ENCODE peak calls at places on chromosomes 4 and X, in eight cellular contexts. Y, L, S, J, X, I, F and H are unnamed samples.

GRCh38 chr4:2254665-2255500 is 7.0 kb downstream of the MXD4 start:
- DNase-seq in L (no peak), F (no peak), J (no peak), S (no peak), Y (no peak), I (no peak), X (no peak), H (no peak)

GRCh38 chr4:100008048-100008447 is 58.0 kb upstream of the H2AZ1 start:
- DNase-seq in Y (no peak), X (no peak), J (peak), I (no peak), L (no peak), S (no peak), F (no peak), H (peak)

GRCh38 chrX:147351644-147352043 is 537.1 kb upstream of the CXorf51A start:
- DNase-seq in Y (no peak), F (no peak), I (no peak), J (no peak), S (no peak), L (no peak), X (no peak), H (no peak)

GRCh38 chr4:104897297-104897645 is 249.4 kb upstream of the TET2 start:
- DNase-seq in J (no peak), X (no peak), L (no peak), Y (no peak), I (no peak), F (no peak), S (no peak), H (no peak)

GRCh38 chrX:72621163-72621562 is 48.5 kb upstream of the HDAC8 start:
- DNase-seq in Y (no peak), S (no peak), L (no peak), X (no peak), J (no peak), I (no peak), F (no peak), H (no peak)

GRCh38 chr4:114691865-114692264 is 93.3 kb downstream of the UGT8 start:
- DNase-seq in I (no peak), L (no peak), Y (no peak), F (no peak), S (no peak), X (no peak), J (no peak), H (no peak)

GRCh38 chr4:75308049-75308448 is 206.2 kb downstream of the RCHY1 start:
- DNase-seq in X (no peak), Y (no peak), F (no peak), I (no peak), L (no peak), J (no peak), S (no peak), H (no peak)

GRCh38 chrX:45421806-45422205 is 221.1 kb upstream of the DIPK2B start:
- DNase-seq in S (no peak), J (no peak), F (no peak), L (no peak), I (no peak), Y (no peak), X (no peak), H (no peak)

GRCh38 chr4:155304375-155304774 is 72.4 kb downstream of the MAP9 start:
- DNase-seq in Y (no peak), I (no peak), L (no peak), S (no peak), X (no peak), F (no peak), J (no peak), H (no peak)

GRCh38 chr4:17236686-17237085 is 275.2 kb downstream of the QDPR start:
- DNase-seq in I (no peak), L (no peak), Y (peak), X (no peak), J (peak), S (no peak), F (no peak), H (peak)

GRCh38 chr4:100288811-100289529 is 98.7 kb upstream of the DDIT4L start:
- DNase-seq in X (no peak), L (no peak), F (no peak), S (no peak), I (no peak), J (peak), Y (no peak), H (no peak)

GRCh38 chrX:96576358-96576757 is 108.3 kb upstream of the DIAPH2 start:
- DNase-seq in Y (no peak), L (no peak), I (no peak), J (peak), X (no peak), F (no peak), S (no peak), H (peak)

GRCh38 chrX:84487365-84488353 is 14.6 kb downstream of the HDX start:
- DNase-seq in J (no peak), L (no peak), Y (no peak), X (no peak), F (no peak), I (no peak), S (no peak), H (no peak)

GRCh38 chrX:1134156-1134555 is 78.3 kb downstream of the CRLF2 start:
- DNase-seq in J (no peak), S (no peak), X (no peak), L (no peak), F (no peak), I (no peak), Y (no peak), H (no peak)